ENCODE peak calls at places on chromosomes 11 and 22, in nine cellular contexts. W, G, R, M, S, Q, L, E and H are unnamed samples.
A peak's percentile ranks its signal among the peaks of the same experiment; 100 is the strongest.

GRCh38 chr11:83039566-83039965 is 32.1 kb downstream of the RAB30 start:
- DNase-seq in W (no peak), G (no peak), R (no peak), M (no peak), S (no peak), Q (no peak), L (no peak), E (peak; percentile 36), H (no peak)

GRCh38 chr11:121575250-121575962 is 122.6 kb upstream of the SORL1-AS1 start:
- DNase-seq in W (peak; percentile 70), G (peak; percentile 99), R (no peak), M (peak; percentile 75), S (no peak), Q (no peak), L (peak; percentile 87), E (no peak), H (no peak)

GRCh38 chr11:110028904-110029303 is 64.3 kb upstream of the ZC3H12C start:
- DNase-seq in W (no peak), G (no peak), R (no peak), M (no peak), S (no peak), Q (no peak), L (no peak), E (no peak), H (no peak)

GRCh38 chr11:45266693-45267451 is 19.3 kb downstream of the SYT13 start:
- DNase-seq in W (no peak), G (no peak), R (no peak), M (no peak), S (peak; percentile 62), Q (no peak), L (no peak), E (peak; percentile 63), H (no peak)

GRCh38 chr11:129224538-129224937 is 32.4 kb upstream of the ARHGAP32 start:
- DNase-seq in W (no peak), G (no peak), R (no peak), M (no peak), S (no peak), Q (no peak), L (no peak), E (no peak), H (no peak)

GRCh38 chr22:46568102-46568809 is 30.8 kb upstream of the CELSR1 start:
- DNase-seq in W (peak; percentile 10), G (no peak), R (peak; percentile 9), M (peak; percentile 19), S (no peak), Q (no peak), L (no peak), E (no peak), H (no peak)

GRCh38 chr11:67504950-67505561 is at the start of gene PITPNM1:
- DNase-seq in W (no peak), G (no peak), R (peak; percentile 78), M (peak; percentile 79), S (peak; percentile 38), Q (no peak), L (no peak), E (peak; percentile 80), H (no peak)

GRCh38 chr11:13538044-13538443 is 42.2 kb upstream of the PTH start:
- DNase-seq in W (no peak), G (no peak), R (no peak), M (no peak), S (no peak), Q (no peak), L (no peak), E (no peak), H (no peak)

GRCh38 chr11:12182650-12183511 is 72.5 kb downstream of the MICAL2 start:
- DNase-seq in W (no peak), G (no peak), R (no peak), M (peak; percentile 52), S (no peak), Q (peak; percentile 94), L (peak; percentile 87), E (peak; percentile 91), H (peak; percentile 26)